ENCODE peak calls at places on chromosome 7, in four cellular contexts. Q, U, F and K are unnamed samples. For H3K36me3, the result is how much of the 10 kb centered on the place peaks cover.

GRCh38 chr7:113867325-113867724 is 51.5 kb downstream of the PPP1R3A start:
- DNase-seq in F (no peak), Q (no peak), U (no peak), K (no peak)

GRCh38 chr7:132709971-132710567 is 133.8 kb upstream of the PLXNA4 start:
- DNase-seq in U (no peak), F (peak), Q (no peak), K (no peak)

GRCh38 chr7:1283337-1283736 is 50.7 kb downstream of the UNCX start:
- DNase-seq in Q (no peak), U (peak), F (no peak), K (no peak)

GRCh38 chr7:83921798-83922607 is 272.6 kb downstream of the SEMA3A start:
- DNase-seq in F (no peak), Q (no peak), U (no peak), K (no peak)

GRCh38 chr7:69912141-69912540 is 313.9 kb downstream of the AUTS2 start:
- DNase-seq in Q (no peak), U (no peak), F (no peak), K (no peak)

GRCh38 chr7:121401896-121402295 is 5.8 kb upstream of the FAM3C start:
- DNase-seq in U (no peak), F (no peak), Q (no peak), K (no peak)

GRCh38 chr7:3267928-3268690 is 32.9 kb upstream of the SDK1 start:
- DNase-seq in F (no peak), Q (no peak), U (no peak), K (no peak)

GRCh38 chr7:132783824-132784223 is 207.6 kb upstream of the PLXNA4 start:
- DNase-seq in U (no peak), F (no peak), Q (no peak), K (no peak)

GRCh38 chr7:32257632-32258031 is 187.4 kb upstream of the PDE1C start:
- DNase-seq in F (no peak), Q (no peak), U (no peak), K (no peak)

GRCh38 chr7:27158436-27159277 is 2.2 kb upstream of the HOXA7 start:
- DNase-seq in F (no peak), U (peak), Q (no peak), K (peak)

GRCh38 chr7:28157311-28157710 is 23.3 kb downstream of the JAZF1 start:
- DNase-seq in Q (no peak), F (no peak), U (no peak), K (no peak)

GRCh38 chr7:111356941-111357340 is 205.4 kb downstream of the IMMP2L start:
- DNase-seq in F (no peak), Q (no peak), U (no peak), K (no peak)

GRCh38 chr7:101558742-101559325 is 70.3 kb downstream of the MYL10 start:
- DNase-seq in Q (no peak), F (no peak), U (no peak), K (peak)

GRCh38 chr7:79452032-79452494 is 1.4 kb downstream of the MAGI2 start:
- DNase-seq in F (peak), U (peak), Q (peak), K (peak)

DNA sequence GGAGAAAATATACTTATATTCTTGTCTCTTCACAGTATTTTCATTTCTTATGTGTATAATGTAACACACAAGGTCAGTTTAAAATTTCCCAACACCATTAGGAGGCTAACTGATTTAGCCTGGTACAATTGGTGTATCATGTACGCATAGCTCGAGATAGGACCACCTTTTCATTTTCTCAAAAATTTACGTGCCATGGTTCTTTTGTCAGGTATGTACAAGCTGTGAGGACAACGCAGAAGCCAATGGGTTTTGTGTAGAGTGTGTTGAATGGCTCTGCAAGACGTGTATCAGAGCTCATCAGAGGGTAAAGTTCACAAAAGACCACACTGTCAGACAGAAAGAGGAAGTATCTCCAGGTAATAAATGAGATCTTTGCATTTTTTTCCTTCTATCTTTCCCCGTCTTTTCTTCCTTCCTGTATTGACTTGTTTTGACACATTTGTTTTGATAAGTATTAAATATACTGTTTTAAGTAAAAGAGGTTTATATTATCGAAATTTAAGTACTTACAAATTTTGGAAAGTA is 55.0 kb downstream of the TRIM24 start:
- DNase-seq in F (no peak), Q (no peak), U (no peak), K (no peak)
- H3K36me3 ChIP-seq in F (half or more), Q (under half), U (under half), K (under half)

GRCh38 chr7:149584530-149584929 is 86.9 kb upstream of the ZNF746 start:
- DNase-seq in U (no peak), F (no peak), Q (no peak), K (no peak)
- H3K36me3 ChIP-seq in U (under half), F (half or more), Q (under half), K (half or more)

DNA sequence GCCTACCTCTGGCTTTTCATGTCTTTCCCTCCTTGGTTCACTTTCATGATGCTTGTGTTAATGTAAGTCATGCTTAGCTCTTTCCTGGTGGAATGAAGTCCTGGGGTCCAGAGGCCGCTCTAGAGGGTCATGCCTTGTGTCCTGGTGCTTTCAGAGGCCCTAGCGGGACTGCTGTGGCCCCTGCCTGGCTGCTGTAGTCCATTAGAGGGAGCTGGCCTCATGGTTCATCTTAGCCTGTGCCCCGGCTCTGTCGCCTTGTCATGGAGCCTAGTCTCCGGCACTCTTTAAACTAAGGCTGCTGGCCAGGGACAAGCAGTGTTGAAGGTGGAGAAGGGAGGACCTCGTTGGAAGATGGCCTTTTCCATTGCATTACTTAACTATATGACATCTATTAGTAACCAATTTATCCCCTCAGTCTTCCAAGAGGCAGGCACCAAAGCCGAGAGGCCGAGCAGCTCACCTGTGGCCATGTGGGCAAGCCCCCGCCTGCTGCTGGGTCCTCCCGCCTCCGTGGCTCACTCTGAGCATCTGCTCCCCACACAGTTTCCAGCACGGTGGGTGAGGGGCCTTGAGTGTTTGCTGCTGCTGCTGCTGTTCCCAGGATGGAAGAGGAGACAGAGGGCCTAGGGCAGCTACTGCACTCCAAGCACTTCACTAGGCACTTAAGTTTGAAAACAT is 5.0 kb upstream of the NDUFB2 start:
- DNase-seq in U (no peak), Q (no peak), F (no peak), K (no peak)
- H3K36me3 ChIP-seq in U (under half), Q (under half), F (under half), K (under half)

GRCh38 chr7:36430171-36430570 is 40.5 kb downstream of the ANLN start:
- DNase-seq in U (no peak), Q (no peak), F (no peak), K (no peak)
- H3K36me3 ChIP-seq in U (under half), Q (under half), F (half or more), K (under half)

GRCh38 chr7:98927125-98927524 is 48.8 kb downstream of the TRRAP start:
- DNase-seq in Q (no peak), F (no peak), U (no peak), K (no peak)
- H3K36me3 ChIP-seq in Q (half or more), F (half or more), U (under half), K (half or more)

GRCh38 chr7:76022026-76022780 is 25.6 kb downstream of the STYXL1 start:
- DNase-seq in F (no peak), Q (no peak), U (no peak), K (no peak)

GRCh38 chr7:76020031-76020714 is 25.8 kb upstream of the TMEM120A start:
- DNase-seq in Q (peak), U (peak), F (peak), K (peak)

DNA sequence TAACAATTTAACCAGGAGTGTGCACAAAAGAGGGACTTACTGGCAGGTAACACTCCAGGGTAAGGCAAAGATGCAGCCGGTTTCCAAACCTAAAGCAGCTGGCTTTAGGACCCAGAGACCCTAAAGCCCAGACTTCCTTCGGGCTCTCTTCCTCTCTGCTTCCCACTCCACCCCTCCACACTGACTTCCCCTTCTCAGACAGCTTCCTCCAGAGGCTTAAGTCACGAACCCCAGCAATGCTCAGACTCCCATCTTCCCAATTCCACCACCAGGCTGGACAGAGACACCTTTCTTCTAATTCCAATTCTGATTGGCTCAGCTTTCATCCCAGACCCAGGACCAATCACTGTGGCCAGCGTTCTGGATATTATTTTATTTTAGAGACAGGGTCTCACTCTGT is 24.8 kb downstream of the STYXL1 start:
- DNase-seq in U (no peak), Q (no peak), F (no peak), K (no peak)
- H3K36me3 ChIP-seq in U (under half), Q (under half), F (half or more), K (under half)

GRCh38 chr7:155755026-155755425 is 57.2 kb downstream of the SHH start:
- DNase-seq in Q (no peak), U (no peak), F (no peak), K (no peak)

GRCh38 chr7:155758348-155758747 is 53.9 kb downstream of the SHH start:
- DNase-seq in F (no peak), Q (no peak), U (no peak), K (no peak)

GRCh38 chr7:155753446-155753965 is 58.8 kb downstream of the SHH start:
- DNase-seq in F (no peak), U (no peak), Q (no peak), K (no peak)

GRCh38 chr7:155754165-155754564 is 58.1 kb downstream of the SHH start:
- DNase-seq in F (no peak), U (no peak), Q (no peak), K (no peak)

GRCh38 chr7:155756322-155756721 is 55.9 kb downstream of the SHH start:
- DNase-seq in F (no peak), Q (no peak), U (no peak), K (no peak)
- H3K36me3 ChIP-seq in F (half or more), Q (under half), U (under half), K (under half)

GRCh38 chr7:43876976-43877745 is 7.8 kb upstream of the MRPS24 start:
- DNase-seq in F (no peak), Q (no peak), U (peak), K (no peak)
- H3K36me3 ChIP-seq in F (half or more), Q (under half), U (under half), K (half or more)

GRCh38 chr7:23335621-23336020 is 36.5 kb downstream of the MALSU1 start:
- DNase-seq in Q (no peak), U (no peak), F (no peak), K (no peak)
- H3K36me3 ChIP-seq in Q (under half), U (under half), F (half or more), K (under half)